ENCODE peak calls at places on chromosomes 5 and 9, in four cellular contexts. B, Y, E and V are unnamed samples.

GRCh38 chr9:121551985-121552753 is 52.5 kb upstream of the GGTA1 start:
- DNase-seq in B (no peak), Y (no peak), E (peak), V (no peak)

GRCh38 chr5:102811962-102812361 is 56.9 kb downstream of the PAM start:
- DNase-seq in B (no peak), Y (no peak), E (no peak), V (peak)

GRCh38 chr9:72592501-72593403 is 71.3 kb downstream of the TMC1 start:
- DNase-seq in B (no peak), Y (no peak), E (peak), V (peak)

GRCh38 chr9:72579190-72579589 is 57.8 kb downstream of the TMC1 start:
- DNase-seq in B (peak), Y (no peak), E (no peak), V (peak)

GRCh38 chr9:89802809-89803355 is 198.1 kb downstream of the GADD45G start:
- DNase-seq in B (peak), Y (no peak), E (no peak), V (no peak)

GRCh38 chr5:1008451-1009358 is at the start of gene NKD2:
- DNase-seq in B (peak), Y (peak), E (peak), V (no peak)

GRCh38 chr5:35122819-35123218 is 75.1 kb upstream of the AGXT2 start:
- DNase-seq in B (no peak), Y (no peak), E (no peak), V (no peak)

GRCh38 chr9:6924988-6925563 is 167.3 kb downstream of the KDM4C start:
- DNase-seq in B (peak), Y (no peak), E (no peak), V (no peak)

GRCh38 chr9:121394292-121394691 is 24.2 kb upstream of the STOM start:
- DNase-seq in B (no peak), Y (no peak), E (no peak), V (no peak)

GRCh38 chr5:448766-449090 is 5.8 kb downstream of the EXOC3 start:
- DNase-seq in B (no peak), Y (peak), E (no peak), V (no peak)

GRCh38 chr9:133009906-133010582 is 20.8 kb upstream of the GTF3C5 start:
- DNase-seq in B (no peak), Y (no peak), E (no peak), V (no peak)

GRCh38 chr5:159047081-159047480 is 52.6 kb downstream of the EBF1 start:
- DNase-seq in B (no peak), Y (no peak), E (no peak), V (no peak)

GRCh38 chr5:149310947-149311675 is 34.2 kb upstream of the GRPEL2 start:
- DNase-seq in B (peak), Y (peak), E (no peak), V (peak)

GRCh38 chr5:122877518-122877917 is 32.1 kb downstream of the SNX24 start:
- DNase-seq in B (no peak), Y (no peak), E (peak), V (no peak)

GRCh38 chr9:77673912-77674791 is 26.0 kb upstream of the GNA14 start:
- DNase-seq in B (no peak), Y (no peak), E (no peak), V (peak)

GRCh38 chr9:120783611-120784047 is 9.6 kb downstream of the FBXW2 start:
- DNase-seq in B (no peak), Y (no peak), E (no peak), V (no peak)

GRCh38 chr5:175247146-175247545 is 196.8 kb downstream of the DRD1 start:
- DNase-seq in B (no peak), Y (no peak), E (no peak), V (no peak)

GRCh38 chr5:35229076-35230042 is 928 bp downstream of the PRLR start:
- DNase-seq in B (no peak), Y (no peak), E (no peak), V (no peak)

GRCh38 chr9:121498487-121499176 is 1.0 kb downstream of the GGTA1 start:
- DNase-seq in B (peak), Y (no peak), E (peak), V (peak)

GRCh38 chr9:101140728-101141127 is 112.2 kb downstream of the PLPPR1 start:
- DNase-seq in B (no peak), Y (no peak), E (no peak), V (no peak)

GRCh38 chr9:94173632-94174031 is 85.5 kb upstream of the ZNF169 start:
- DNase-seq in B (no peak), Y (no peak), E (no peak), V (no peak)

GRCh38 chr5:10469253-10470030 is 27.8 kb downstream of the ROPN1L start:
- DNase-seq in B (no peak), Y (no peak), E (no peak), V (no peak)

GRCh38 chr5:10465726-10466125 is 24.0 kb downstream of the ROPN1L start:
- DNase-seq in B (no peak), Y (no peak), E (no peak), V (no peak)

GRCh38 chr5:10466446-10467073 is 24.9 kb downstream of the ROPN1L start:
- DNase-seq in B (no peak), Y (no peak), E (no peak), V (no peak)

GRCh38 chr5:10468256-10468655 is 26.6 kb downstream of the ROPN1L start:
- DNase-seq in B (no peak), Y (no peak), E (no peak), V (no peak)

DNA sequence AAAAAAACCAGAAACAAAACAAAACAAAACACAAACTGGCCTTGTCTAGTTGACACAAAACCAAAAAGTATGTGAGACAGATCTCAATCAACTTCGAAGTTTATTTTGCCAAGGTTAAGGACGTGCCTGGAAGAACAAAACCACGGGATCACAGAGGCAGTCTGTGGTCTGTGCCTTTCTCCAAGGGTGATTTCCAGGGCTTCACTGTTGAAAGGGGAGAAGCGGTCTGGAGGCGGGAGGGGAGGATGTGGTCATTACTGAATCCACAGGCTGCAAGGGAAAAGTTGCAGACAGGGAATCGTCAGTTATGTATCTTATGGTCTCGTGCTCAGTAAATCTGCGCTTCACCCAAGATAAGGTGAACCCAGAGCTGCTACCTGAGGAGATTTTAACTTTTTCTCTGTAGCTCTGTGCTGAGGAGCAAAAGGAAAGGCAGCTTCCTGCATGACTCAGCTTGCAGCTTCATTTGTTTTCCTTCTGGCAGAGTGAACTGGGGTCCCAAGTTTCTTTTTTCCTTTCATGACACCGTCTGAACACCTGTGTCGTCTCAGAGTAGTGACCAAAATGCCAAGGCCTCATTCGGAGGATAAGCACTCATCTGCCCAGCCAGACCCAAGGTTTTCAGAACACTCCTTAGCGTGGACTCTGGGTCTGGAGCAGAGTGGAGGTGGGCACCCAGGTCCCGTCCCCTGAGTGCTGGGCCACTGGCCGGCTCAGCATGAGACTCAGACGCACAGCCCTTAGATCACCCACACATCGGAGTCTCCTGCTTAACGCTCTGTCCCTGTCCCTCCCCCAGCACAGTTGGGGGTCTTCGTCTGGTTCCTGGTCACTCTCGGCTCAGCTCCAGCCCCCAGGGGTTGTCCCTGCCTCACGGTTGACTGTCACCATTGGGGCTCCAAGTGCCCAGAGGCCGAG is 25.9 kb downstream of the ROPN1L start:
- DNase-seq in B (no peak), Y (peak), E (no peak), V (peak)
- H3K27ac ChIP-seq in B (no peak), Y (peak), E (no peak), V (no peak)

GRCh38 chr5:154474957-154475334 is 3.1 kb downstream of the HAND1 start:
- DNase-seq in B (no peak), Y (no peak), E (no peak), V (no peak)
- H3K27ac ChIP-seq in B (peak), Y (no peak), E (no peak), V (no peak)

DNA sequence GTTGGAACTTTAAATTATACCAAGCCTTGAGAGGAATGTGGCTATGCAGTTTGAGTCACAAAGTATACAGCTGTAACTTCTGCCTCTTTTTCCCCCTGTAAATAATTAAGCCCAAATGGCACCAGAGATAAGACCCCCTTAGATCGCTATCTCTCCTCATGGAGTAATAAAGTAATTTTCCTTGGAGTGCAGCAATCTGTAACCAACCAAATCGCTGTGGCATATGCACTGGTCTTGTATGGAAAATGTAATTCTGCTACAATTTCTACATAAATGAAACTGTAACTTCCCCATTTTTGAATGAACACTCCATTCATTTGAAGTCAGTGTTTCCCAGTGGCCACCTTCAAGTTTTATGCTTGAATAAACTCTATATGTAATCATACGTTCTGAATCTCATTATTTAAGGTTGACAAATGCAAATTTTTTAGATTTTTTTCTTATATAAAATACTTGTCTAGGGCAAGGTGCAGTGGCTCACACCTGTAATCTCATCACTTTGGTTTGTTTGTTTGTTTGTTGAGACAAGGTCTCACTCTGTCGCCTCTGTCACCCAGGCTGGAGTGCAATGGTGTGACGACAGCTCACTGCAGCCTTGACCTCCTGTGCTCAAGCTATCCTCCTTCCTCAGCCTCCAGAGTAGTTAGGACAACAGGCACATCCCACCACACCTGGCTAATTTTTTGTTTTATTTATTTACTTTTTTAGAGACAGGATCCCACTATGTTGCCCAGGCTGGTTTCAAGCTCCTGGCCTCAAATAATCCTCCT is 12.3 kb downstream of the SUSD1 start:
- DNase-seq in B (no peak), Y (no peak), E (peak), V (no peak)
- H3K27ac ChIP-seq in B (no peak), Y (no peak), E (no peak), V (no peak)

DNA sequence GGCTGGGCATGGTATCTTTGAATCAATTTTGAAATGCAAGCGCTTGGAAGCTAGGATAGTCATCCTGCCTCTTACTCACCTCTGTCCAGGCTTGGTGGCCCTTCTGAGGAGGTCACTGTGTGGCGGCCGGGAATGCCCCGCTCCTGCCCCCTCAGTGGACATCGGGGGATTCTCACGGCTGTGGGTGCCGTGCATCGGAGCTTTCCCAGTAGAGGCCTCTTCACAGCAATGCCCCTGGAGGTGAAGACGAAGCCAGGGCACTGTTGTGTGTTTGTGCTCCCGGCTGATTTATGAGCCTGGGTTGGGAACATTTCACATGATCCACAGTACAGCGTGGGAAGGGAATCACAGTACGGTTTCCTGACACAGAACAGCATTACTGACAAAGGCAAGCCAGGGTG is 147.5 kb downstream of the NXNL2 start:
- DNase-seq in B (no peak), Y (no peak), E (no peak), V (no peak)
- H3K27ac ChIP-seq in B (no peak), Y (no peak), E (no peak), V (no peak)